ENCODE peak calls at places on chromosomes 16 and 17, in nine cellular contexts. I is neuronal stem cell, B is A549, Z is adrenal gland, G is endodermal cell, Y is pancreas, N is colonic mucosa, X is lung, Q is K562. O is an unnamed sample.
A peak's percentile ranks its signal among the peaks of the same experiment; 100 is the strongest.

GRCh38 chr16:80507538-80507937 is 33.3 kb upstream of the DYNLRB2 start:
- DNase-seq in B (no peak), Y (no peak), G (no peak), N (no peak), X (no peak), Z (no peak), I (no peak), Q (no peak), O (no peak)

GRCh38 chr17:19508327-19508867 is 25.3 kb upstream of the SLC47A1 start:
- DNase-seq in I (no peak), Y (peak; percentile 31), B (no peak), Z (peak; percentile 40), N (peak; percentile 42), G (peak; percentile 88), Q (peak; percentile 34), X (peak; percentile 32), O (no peak)

GRCh38 chr16:71352466-71352865 is 6.1 kb upstream of the CALB2 start:
- DNase-seq in N (no peak), X (no peak), Z (no peak), B (no peak), I (no peak), G (no peak), Y (no peak), Q (no peak), O (no peak)

GRCh38 chr16:29848420-29849297 is 14.4 kb downstream of the CDIPT start:
- DNase-seq in N (peak; percentile 84), Q (peak; percentile 86), Y (peak; percentile 65), B (peak; percentile 77), X (peak; percentile 79), I (no peak), G (peak; percentile 93), Z (peak; percentile 83), O (peak; percentile 80)

GRCh38 chr17:35404360-35404759 is 27.9 kb downstream of the SLFN12 start:
- DNase-seq in Z (no peak), I (no peak), G (no peak), N (no peak), X (no peak), Y (no peak), Q (no peak), B (peak; percentile 11), O (no peak)

GRCh38 chr17:71505200-71505599 is 615.6 kb upstream of the SOX9 start:
- DNase-seq in I (no peak), B (no peak), Z (no peak), G (no peak), N (no peak), Y (no peak), Q (no peak), X (no peak), O (no peak)

GRCh38 chr17:7440113-7440822 is 956 bp downstream of the FGF11 start:
- DNase-seq in X (no peak), B (peak; percentile 39), I (peak; percentile 58), Y (peak; percentile 49), Z (peak; percentile 86), Q (peak; percentile 37), G (peak; percentile 89), N (peak; percentile 36), O (no peak)

GRCh38 chr16:81071816-81072215 is 5.2 kb downstream of the C16orf46 start:
- DNase-seq in I (no peak), Q (peak; percentile 65), Y (no peak), Z (no peak), B (peak; percentile 18), N (no peak), X (no peak), G (no peak), O (no peak)

GRCh38 chr17:50559674-50560184 is 786 bp upstream of the CACNA1G start:
- DNase-seq in N (peak; percentile 82), I (no peak), Y (no peak), X (no peak), G (peak; percentile 99), Z (no peak), B (peak; percentile 90), Q (peak; percentile 79), O (no peak)

GRCh38 chr16:71479420-71479819 is 9.7 kb downstream of the ZNF19 start:
- DNase-seq in N (no peak), B (peak; percentile 29), Y (no peak), I (no peak), G (peak; percentile 71), Z (no peak), Q (peak; percentile 29), X (no peak), O (no peak)

GRCh38 chr16:81448154-81449131 is 3.8 kb downstream of the CMIP start:
- DNase-seq in Y (peak; percentile 69), I (no peak), Q (no peak), B (no peak), Z (no peak), N (peak; percentile 92), G (peak; percentile 66), X (no peak), O (no peak)

GRCh38 chr17:54992797-54993639 is 24.5 kb downstream of the STXBP4 start:
- DNase-seq in Z (no peak), Q (peak; percentile 39), X (no peak), G (no peak), Y (no peak), B (peak; percentile 71), N (no peak), I (peak; percentile 14), O (no peak)

GRCh38 chr17:27598337-27599050 is 32.5 kb upstream of the LGALS9 start:
- DNase-seq in N (no peak), Z (no peak), Q (no peak), B (no peak), G (no peak), I (no peak), X (no peak), Y (no peak), O (no peak)

GRCh38 chr17:44672479-44673093 is 16.3 kb downstream of the MEIOC start:
- DNase-seq in N (no peak), Q (peak; percentile 28), I (no peak), G (no peak), B (peak; percentile 42), Z (no peak), Y (no peak), X (no peak), O (peak; percentile 39)

GRCh38 chr17:33288954-33289353 is 4.1 kb downstream of the ASIC2 start:
- DNase-seq in B (no peak), Y (no peak), I (no peak), Q (no peak), Z (no peak), N (no peak), G (peak; percentile 83), X (no peak), O (no peak)
- H3K4me1 ChIP-seq in B (peaks cover 18% of the 10 kb centered on the region), Y (peaks cover 7% of the 10 kb centered on the region), I (no peaks in the 10 kb centered on the region), Q (peaks cover 19% of the 10 kb centered on the region), Z (peaks cover 7% of the 10 kb centered on the region), N (no peaks in the 10 kb centered on the region), G (no peaks in the 10 kb centered on the region), X (no peaks in the 10 kb centered on the region), O (peaks cover 19% of the 10 kb centered on the region)

GRCh38 chr17:38893612-38894011 is 23.8 kb downstream of the LASP1 start:
- DNase-seq in B (no peak), I (no peak), N (no peak), Q (no peak), X (no peak), G (no peak), Z (no peak), Y (no peak), O (no peak)

GRCh38 chr17:38893113-38893512 is 23.3 kb downstream of the LASP1 start:
- DNase-seq in Y (no peak), B (no peak), N (no peak), G (peak; percentile 52), Z (no peak), I (no peak), X (no peak), Q (no peak), O (no peak)

GRCh38 chr17:38892620-38893019 is 22.8 kb downstream of the LASP1 start:
- DNase-seq in B (no peak), I (no peak), G (no peak), Q (no peak), N (no peak), Y (no peak), Z (no peak), X (no peak), O (no peak)

GRCh38 chr17:38891441-38891840 is 21.6 kb downstream of the LASP1 start:
- DNase-seq in Q (no peak), Y (no peak), B (no peak), G (no peak), Z (no peak), N (no peak), I (no peak), X (no peak), O (no peak)

GRCh38 chr17:38892083-38892482 is 22.2 kb downstream of the LASP1 start:
- DNase-seq in I (no peak), G (no peak), Z (no peak), Q (no peak), Y (no peak), N (no peak), X (no peak), B (no peak), O (no peak)
- H3K4me1 ChIP-seq in I (peaks cover 1% of the 10 kb centered on the region), G (peaks cover 4% of the 10 kb centered on the region), Z (peaks cover 20% of the 10 kb centered on the region), Q (peaks cover 31% of the 10 kb centered on the region), Y (no peaks in the 10 kb centered on the region), N (peaks cover 14% of the 10 kb centered on the region), X (peaks cover 11% of the 10 kb centered on the region), B (peaks cover 39% of the 10 kb centered on the region), O (no peaks in the 10 kb centered on the region)

GRCh38 chr16:24999088-24999670 is 16.0 kb downstream of the ARHGAP17 start:
- DNase-seq in B (no peak), X (no peak), Y (no peak), Z (no peak), N (no peak), G (no peak), Q (no peak), I (no peak), O (no peak)
- H3K4me1 ChIP-seq in B (peaks cover 28% of the 10 kb centered on the region), X (peaks cover 32% of the 10 kb centered on the region), Y (peaks cover 21% of the 10 kb centered on the region), Z (peaks cover 16% of the 10 kb centered on the region), N (peaks cover 5% of the 10 kb centered on the region), G (no peaks in the 10 kb centered on the region), Q (peaks cover 6% of the 10 kb centered on the region), I (no peaks in the 10 kb centered on the region), O (peaks cover 39% of the 10 kb centered on the region)

GRCh38 chr16:89691986-89692569 is 5.6 kb downstream of the CDK10 start:
- DNase-seq in N (no peak), G (no peak), Y (no peak), Z (no peak), X (no peak), Q (no peak), B (no peak), I (no peak), O (no peak)
- H3K4me1 ChIP-seq in N (peaks cover 11% of the 10 kb centered on the region), G (no peaks in the 10 kb centered on the region), Y (peaks cover 9% of the 10 kb centered on the region), Z (peaks cover 7% of the 10 kb centered on the region), X (no peaks in the 10 kb centered on the region), Q (peaks cover 52% of the 10 kb centered on the region), B (peaks cover 11% of the 10 kb centered on the region), I (peaks cover 8% of the 10 kb centered on the region), O (peaks cover 8% of the 10 kb centered on the region)

GRCh38 chr16:53216798-53217197 is 162.0 kb downstream of the CHD9 start:
- DNase-seq in X (no peak), Q (no peak), I (no peak), Y (no peak), N (no peak), B (no peak), Z (no peak), G (no peak), O (no peak)
- H3K4me1 ChIP-seq in X (peaks cover 35% of the 10 kb centered on the region), Q (peaks cover 7% of the 10 kb centered on the region), I (no peaks in the 10 kb centered on the region), Y (peaks cover 26% of the 10 kb centered on the region), N (peaks cover 3% of the 10 kb centered on the region), B (peaks cover 51% of the 10 kb centered on the region), Z (peaks cover 24% of the 10 kb centered on the region), G (no peaks in the 10 kb centered on the region), O (peaks cover 26% of the 10 kb centered on the region)